ENCODE peak calls at places on chromosomes 4 and X, in seven cellular contexts. V, X, F, R, K, E and W are unnamed samples.

GRCh38 chrX:139158256-139158655 is 372.3 kb upstream of the F9 start:
- DNase-seq in F (no peak), V (no peak), K (no peak), E (no peak), R (no peak), X (no peak), W (no peak)

GRCh38 chrX:74343970-74344622 is 40.1 kb downstream of the ZCCHC13 start:
- DNase-seq in E (peak), R (peak), F (no peak), X (peak), K (peak), V (no peak), W (peak)

GRCh38 chr4:71184195-71184781 is 154.5 kb upstream of the SLC4A4 start:
- DNase-seq in F (no peak), V (peak), R (peak), X (peak), K (peak), E (no peak), W (peak)

GRCh38 chr4:113653871-113654270 is 107.7 kb downstream of the CAMK2D start:
- DNase-seq in V (no peak), X (no peak), E (no peak), F (no peak), K (no peak), R (no peak), W (no peak)

GRCh38 chrX:2690856-2691542 is at the start of gene CD99:
- DNase-seq in F (peak), E (peak), K (peak), X (peak), V (peak), R (peak), W (peak)

GRCh38 chr4:89482926-89483595 is 175.5 kb upstream of the GPRIN3 start:
- DNase-seq in R (no peak), F (no peak), V (no peak), X (no peak), E (no peak), K (no peak), W (no peak)

GRCh38 chrX:96564595-96564994 is 120.0 kb upstream of the DIAPH2 start:
- DNase-seq in V (no peak), F (no peak), K (no peak), R (no peak), E (no peak), X (no peak), W (no peak)

GRCh38 chr4:1459664-1460511 is 53.6 kb upstream of the NKX1-1 start:
- DNase-seq in E (no peak), R (no peak), F (no peak), K (no peak), V (peak), X (no peak), W (no peak)

GRCh38 chr4:13657016-13657415 is 29.5 kb upstream of the BOD1L1 start:
- DNase-seq in V (no peak), R (no peak), K (no peak), X (no peak), F (no peak), E (no peak), W (no peak)

GRCh38 chr4:65437102-65437501 is 233.2 kb downstream of the EPHA5 start:
- DNase-seq in X (no peak), E (no peak), F (no peak), K (no peak), V (no peak), R (no peak), W (no peak)

GRCh38 chr4:52052475-52052780 is 1.3 kb downstream of the SPATA18 start:
- DNase-seq in K (no peak), F (no peak), E (peak), X (no peak), R (no peak), V (no peak), W (no peak)

GRCh38 chrX:31656013-31656412 is 584.2 kb upstream of the FTHL17 start:
- DNase-seq in K (no peak), V (no peak), F (no peak), E (no peak), X (no peak), R (no peak), W (no peak)

GRCh38 chr4:38665846-38666490 is 2.0 kb downstream of the KLF3 start:
- DNase-seq in K (no peak), F (no peak), E (no peak), V (no peak), R (no peak), X (no peak), W (no peak)

GRCh38 chrX:112368371-112368770 is 285.8 kb upstream of the TRPC5 start:
- DNase-seq in E (no peak), X (peak), R (no peak), V (no peak), K (no peak), F (no peak), W (no peak)

GRCh38 chr4:10201356-10202223 is 85.0 kb upstream of the WDR1 start:
- DNase-seq in K (no peak), X (no peak), E (no peak), R (no peak), V (no peak), F (no peak), W (no peak)

GRCh38 chrX:131671714-131672113 is 127.8 kb downstream of the OR13H1 start:
- DNase-seq in V (no peak), E (no peak), R (no peak), X (no peak), F (no peak), K (no peak), W (no peak)

GRCh38 chr4:183599284-183599683 is 59.7 kb downstream of the RWDD4 start:
- DNase-seq in F (no peak), V (no peak), E (no peak), X (no peak), K (no peak), R (no peak), W (no peak)

GRCh38 chrX:10050481-10050880 is 83.3 kb downstream of the CLDN34 start:
- DNase-seq in V (no peak), K (no peak), F (no peak), R (no peak), E (peak), X (no peak), W (no peak)

GRCh38 chr4:154954117-154954516 is 173.0 kb downstream of the RBM46 start:
- DNase-seq in V (no peak), K (no peak), F (no peak), E (no peak), X (no peak), R (no peak), W (no peak)

GRCh38 chr4:15232725-15233597 is 194.9 kb upstream of the C1QTNF7 start:
- DNase-seq in V (no peak), F (peak), R (no peak), K (no peak), E (no peak), X (no peak), W (no peak)

GRCh38 chrX:49106930-49107329 is 16.6 kb downstream of the GPKOW start:
- DNase-seq in F (peak), R (no peak), E (no peak), K (no peak), V (peak), X (peak), W (peak)

GRCh38 chr4:182448281-182449151 is 205.3 kb downstream of the TENM3 start:
- DNase-seq in K (no peak), E (peak), R (peak), X (peak), F (peak), V (peak), W (peak)

GRCh38 chr4:78721739-78722138 is 54.4 kb upstream of the BMP2K start:
- DNase-seq in E (no peak), K (no peak), V (no peak), X (no peak), F (no peak), R (no peak), W (no peak)

GRCh38 chrX:41322821-41323603 is 10.9 kb upstream of the DDX3X start:
- DNase-seq in F (no peak), K (no peak), X (no peak), V (no peak), R (no peak), E (no peak), W (no peak)

GRCh38 chrX:39936886-39937770 is 160.6 kb downstream of the BCOR start:
- DNase-seq in V (no peak), X (no peak), K (peak), E (no peak), R (no peak), F (no peak), W (no peak)

GRCh38 chrX:19512961-19513360 is 2.3 kb downstream of the MAP3K15 start:
- DNase-seq in R (no peak), E (no peak), X (no peak), V (no peak), K (no peak), F (no peak), W (no peak)

GRCh38 chr4:98430708-98431403 is 169.7 kb downstream of the RAP1GDS1 start:
- DNase-seq in E (no peak), V (no peak), R (no peak), F (no peak), K (no peak), X (no peak), W (no peak)

GRCh38 chr4:163967263-163967662 is 472.8 kb downstream of the TMA16 start:
- DNase-seq in K (no peak), V (no peak), E (no peak), X (no peak), R (no peak), F (no peak), W (no peak)

GRCh38 chr4:48342559-48342878 is 1.2 kb downstream of the SLAIN2 start:
- DNase-seq in E (no peak), F (no peak), K (peak), V (no peak), R (no peak), X (no peak), W (no peak)

GRCh38 chrX:105323951-105324350 is 103.5 kb upstream of the TEX13A start:
- DNase-seq in R (no peak), V (no peak), E (no peak), X (peak), K (no peak), F (no peak), W (no peak)

GRCh38 chr4:108794136-108794535 is 31.3 kb upstream of the ETNPPL start:
- DNase-seq in E (no peak), F (no peak), X (no peak), K (no peak), V (no peak), R (no peak), W (no peak)

GRCh38 chr4:53476232-53477037 is 99.0 kb downstream of the FIP1L1 start:
- DNase-seq in V (no peak), R (no peak), X (no peak), F (no peak), K (no peak), E (no peak), W (no peak)

GRCh38 chr4:53066155-53066554 is 204.0 kb downstream of the RASL11B start:
- DNase-seq in X (no peak), K (no peak), R (no peak), E (no peak), F (no peak), V (no peak), W (no peak)